ENCODE peak calls at places on chromosomes 12 and 14, in nine cellular contexts. I is heart right ventricle, Y is upper lobe of right lung, V is stomach, T is esophagus muscularis mucosa, L is hepatocyte, R is pancreas, O is A673, F is A549. N is an unnamed sample.

GRCh38 chr14:64828096-64828495 is 51.6 kb downstream of the SPTB start:
- DNase-seq in I (no peak), Y (no peak), V (no peak), T (no peak), L (no peak), R (no peak), O (no peak), F (no peak), N (no peak)

GRCh38 chr12:93573552-93574223 is 1.2 kb downstream of the SOCS2 start:
- DNase-seq in I (peak), Y (no peak), V (no peak), T (no peak), L (peak), R (no peak), O (no peak), F (no peak), N (no peak)

GRCh38 chr12:76768566-76768965 is 4.7 kb downstream of the ZDHHC17 start:
- DNase-seq in I (no peak), Y (no peak), V (no peak), T (no peak), L (no peak), R (no peak), O (no peak), F (no peak), N (no peak)

GRCh38 chr12:49138587-49138986 is 7.4 kb upstream of the TUBA1B start:
- DNase-seq in I (no peak), Y (no peak), V (no peak), T (no peak), L (no peak), R (no peak), O (peak), F (no peak), N (no peak)

GRCh38 chr12:127083028-127083949 is 1183.7 kb upstream of the TMEM132C start:
- DNase-seq in I (peak), Y (no peak), V (no peak), T (no peak), L (peak), R (no peak), O (peak), F (peak), N (peak)

GRCh38 chr12:104381721-104382480 is 74.8 kb upstream of the CHST11 start:
- DNase-seq in I (peak), Y (peak), V (peak), T (peak), L (peak), R (peak), O (peak), F (peak), N (peak)

GRCh38 chr12:30169839-30170591 is 386.3 kb upstream of the TMTC1 start:
- DNase-seq in I (no peak), Y (peak), V (no peak), T (no peak), L (peak), R (peak), O (no peak), F (no peak), N (no peak)

GRCh38 chr14:47227051-47227600 is 448.3 kb downstream of the MDGA2 start:
- DNase-seq in I (no peak), Y (no peak), V (no peak), T (no peak), L (no peak), R (no peak), O (peak), F (no peak), N (no peak)

GRCh38 chr14:82667501-82667900 is 1133.8 kb upstream of the SEL1L start:
- DNase-seq in I (no peak), Y (no peak), V (no peak), T (no peak), L (no peak), R (no peak), O (no peak), F (no peak), N (no peak)

GRCh38 chr14:63200767-63201166 is 3.5 kb upstream of the RHOJ start:
- DNase-seq in I (no peak), Y (no peak), V (no peak), T (no peak), L (no peak), R (no peak), O (no peak), F (no peak), N (no peak)

GRCh38 chr14:91398192-91398591 is 19.4 kb downstream of the CCDC88C start:
- DNase-seq in I (no peak), Y (no peak), V (no peak), T (no peak), L (no peak), R (no peak), O (no peak), F (no peak), N (no peak)

GRCh38 chr14:91303091-91303923 is 58.8 kb upstream of the GPR68 start:
- DNase-seq in I (peak), Y (peak), V (no peak), T (no peak), L (no peak), R (no peak), O (peak), F (peak), N (no peak)

GRCh38 chr12:6708968-6709394 is 8.4 kb upstream of the PIANP start:
- DNase-seq in I (no peak), Y (no peak), V (no peak), T (no peak), L (no peak), R (no peak), O (no peak), F (no peak), N (no peak)

GRCh38 chr14:21711360-21711961 is 37.8 kb upstream of the OR4E1 start:
- DNase-seq in I (no peak), Y (no peak), V (no peak), T (no peak), L (peak), R (no peak), O (peak), F (peak), N (no peak)

GRCh38 chr14:33978892-33979612 is 28.2 kb upstream of the EGLN3 start:
- DNase-seq in I (no peak), Y (no peak), V (no peak), T (peak), L (no peak), R (no peak), O (no peak), F (no peak), N (no peak)

GRCh38 chr12:117097159-117097558 is 2.1 kb downstream of the TESC start:
- DNase-seq in I (no peak), Y (peak), V (no peak), T (no peak), L (no peak), R (peak), O (no peak), F (no peak), N (no peak)

GRCh38 chr12:95736631-95737030 is 53.9 kb downstream of the NTN4 start:
- DNase-seq in I (peak), Y (no peak), V (no peak), T (no peak), L (no peak), R (no peak), O (no peak), F (no peak), N (no peak)

GRCh38 chr14:34718750-34719304 is 4.4 kb upstream of the CFL2 start:
- DNase-seq in I (no peak), Y (no peak), V (no peak), T (no peak), L (no peak), R (no peak), O (peak), F (no peak), N (no peak)

GRCh38 chr12:79183946-79184345 is 319.4 kb downstream of the SYT1 start:
- DNase-seq in I (no peak), Y (no peak), V (no peak), T (no peak), L (no peak), R (no peak), O (peak), F (no peak), N (no peak)

GRCh38 chr12:52398176-52398575 is 8.0 kb downstream of the KRT82 start:
- DNase-seq in I (no peak), Y (no peak), V (no peak), T (no peak), L (no peak), R (no peak), O (no peak), F (no peak), N (no peak)

GRCh38 chr12:46402451-46402850 is 29.9 kb upstream of the SLC38A2 start:
- DNase-seq in I (no peak), Y (no peak), V (no peak), T (no peak), L (no peak), R (no peak), O (no peak), F (no peak), N (no peak)

GRCh38 chr12:117980621-117981020 is 11.8 kb upstream of the KSR2 start:
- DNase-seq in I (no peak), Y (no peak), V (no peak), T (no peak), L (no peak), R (no peak), O (peak), F (no peak), N (no peak)

GRCh38 chr12:67968316-67968715 is 20.9 kb upstream of the IFNG-AS1 start:
- DNase-seq in I (no peak), Y (no peak), V (no peak), T (no peak), L (no peak), R (no peak), O (no peak), F (no peak), N (no peak)

GRCh38 chr12:14619731-14620501 is 52.2 kb upstream of the PLBD1 start:
- DNase-seq in I (no peak), Y (no peak), V (peak), T (no peak), L (peak), R (no peak), O (no peak), F (no peak), N (no peak)

GRCh38 chr14:23693252-23693775 is 57.1 kb downstream of the DHRS2 start:
- DNase-seq in I (no peak), Y (no peak), V (no peak), T (no peak), L (no peak), R (no peak), O (no peak), F (no peak), N (no peak)

GRCh38 chr14:23697689-23698088 is 61.5 kb downstream of the DHRS2 start:
- DNase-seq in I (no peak), Y (no peak), V (no peak), T (no peak), L (no peak), R (no peak), O (no peak), F (no peak), N (no peak)

GRCh38 chr14:23694085-23694975 is 58.2 kb downstream of the DHRS2 start:
- DNase-seq in I (no peak), Y (no peak), V (no peak), T (no peak), L (peak), R (no peak), O (peak), F (no peak), N (no peak)

GRCh38 chr14:23696706-23697239 is 60.6 kb downstream of the DHRS2 start:
- DNase-seq in I (no peak), Y (no peak), V (no peak), T (no peak), L (no peak), R (no peak), O (no peak), F (no peak), N (no peak)

GRCh38 chr14:23695220-23695999 is 59.2 kb downstream of the DHRS2 start:
- DNase-seq in I (peak), Y (no peak), V (peak), T (no peak), L (peak), R (no peak), O (no peak), F (no peak), N (no peak)
- H3K4me3 ChIP-seq in I (no peak), Y (peak), V (peak), T (peak), L (no peak), R (peak), O (no peak), F (no peak), N (no peak)

GRCh38 chr14:102213984-102214658 is 74.4 kb downstream of the WDR20 start:
- DNase-seq in I (no peak), Y (peak), V (no peak), T (no peak), L (no peak), R (no peak), O (no peak), F (peak), N (no peak)
- TF ChIP-seq CTCF in I (no peak), Y (peak), V (no peak), T (no peak), L (no peak), R (no peak), O (peak), F (peak), N (peak)

GRCh38 chr14:61233436-61233956 is 47.6 kb downstream of the TMEM30B start:
- DNase-seq in I (no peak), Y (no peak), V (no peak), T (no peak), L (no peak), R (no peak), O (peak), F (no peak), N (no peak)
- H3K27ac ChIP-seq in I (no peak), Y (no peak), V (no peak), T (no peak), L (no peak), R (no peak), O (no peak), F (no peak), N (no peak)

GRCh38 chr14:66444271-66444987 is 41.7 kb upstream of the CCDC196 start:
- DNase-seq in I (peak), Y (no peak), V (no peak), T (no peak), L (no peak), R (no peak), O (no peak), F (no peak), N (no peak)
- H3K4me3 ChIP-seq in I (no peak), Y (no peak), V (no peak), T (no peak), L (no peak), R (no peak), O (no peak), F (no peak), N (no peak)

GRCh38 chr12:80596509-80596908 is 110.9 kb upstream of the MYF6 start:
- DNase-seq in I (no peak), Y (no peak), V (no peak), T (no peak), L (no peak), R (no peak), O (no peak), F (no peak), N (no peak)

GRCh38 chr12:80593766-80594165 is 113.7 kb upstream of the MYF6 start:
- DNase-seq in I (no peak), Y (no peak), V (no peak), T (no peak), L (no peak), R (no peak), O (peak), F (no peak), N (peak)

GRCh38 chr12:80602455-80602854 is 105.0 kb upstream of the MYF6 start:
- DNase-seq in I (no peak), Y (no peak), V (no peak), T (no peak), L (no peak), R (no peak), O (peak), F (no peak), N (no peak)

GRCh38 chr12:80598004-80598606 is 109.3 kb upstream of the MYF6 start:
- DNase-seq in I (no peak), Y (no peak), V (no peak), T (no peak), L (peak), R (no peak), O (peak), F (no peak), N (peak)
- TF ChIP-seq CTCF in I (peak), Y (peak), V (no peak), T (no peak), L (peak), R (no peak), O (peak), F (peak), N (peak)

N was measured in AG04450.